ENCODE peak calls at places on chromosomes 2 and 18, in five cellular contexts. H, J, M, L and Y are unnamed samples.

GRCh38 chr2:213021971-213022899 is 129.2 kb downstream of the IKZF2 start:
- DNase-seq in H (no peak), J (no peak), M (no peak), L (no peak), Y (no peak)

GRCh38 chr18:10405014-10405493 is 49.4 kb upstream of the APCDD1 start:
- DNase-seq in H (no peak), J (no peak), M (no peak), L (no peak), Y (no peak)

GRCh38 chr2:240528406-240529040 is 29.3 kb downstream of the ANKMY1 start:
- DNase-seq in H (no peak), J (no peak), M (no peak), L (no peak), Y (no peak)

GRCh38 chr2:124668161-124668560 is 643.1 kb downstream of the CNTNAP5 start:
- DNase-seq in H (no peak), J (no peak), M (no peak), L (no peak), Y (no peak)

GRCh38 chr2:158967731-158968395 is 577 bp upstream of the TANC1 start:
- DNase-seq in H (no peak), J (no peak), M (no peak), L (peak), Y (no peak)

GRCh38 chr18:52288403-52289004 is 51.5 kb upstream of the DCC start:
- DNase-seq in H (no peak), J (no peak), M (no peak), L (peak), Y (no peak)

GRCh38 chr2:52335727-52336126 is 1303.8 kb upstream of the NRXN1 start:
- DNase-seq in H (no peak), J (no peak), M (no peak), L (no peak), Y (no peak)

GRCh38 chr2:46850742-46851141 is 64.9 kb downstream of the MCFD2 start:
- DNase-seq in H (no peak), J (no peak), M (no peak), L (no peak), Y (no peak)

GRCh38 chr18:5962362-5962761 is 67.0 kb upstream of the TMEM200C start:
- DNase-seq in H (no peak), J (no peak), M (no peak), L (no peak), Y (no peak)

GRCh38 chr2:133484106-133484505 is 84.2 kb downstream of the NCKAP5 start:
- DNase-seq in H (no peak), J (no peak), M (no peak), L (no peak), Y (no peak)

GRCh38 chr2:210195066-210195852 is 24.1 kb upstream of the KANSL1L start:
- DNase-seq in H (no peak), J (no peak), M (peak), L (peak), Y (peak)

GRCh38 chr2:224369028-224369632 is 32.8 kb downstream of the FAM124B start:
- DNase-seq in H (no peak), J (no peak), M (peak), L (peak), Y (peak)

GRCh38 chr2:28102455-28102874 is 211.9 kb downstream of the BABAM2 start:
- DNase-seq in H (no peak), J (no peak), M (no peak), L (no peak), Y (no peak)

GRCh38 chr2:225534697-225535096 is 135.2 kb downstream of the NYAP2 start:
- DNase-seq in H (no peak), J (no peak), M (no peak), L (no peak), Y (no peak)

GRCh38 chr2:234919711-234920110 is 32.1 kb upstream of the SH3BP4 start:
- DNase-seq in H (no peak), J (no peak), M (no peak), L (no peak), Y (no peak)

GRCh38 chr2:228545749-228546148 is 364.3 kb upstream of the SPHKAP start:
- DNase-seq in H (no peak), J (no peak), M (no peak), L (no peak), Y (no peak)

GRCh38 chr18:76687271-76688006 is 134.9 kb upstream of the ZNF236 start:
- DNase-seq in H (no peak), J (no peak), M (peak), L (peak), Y (no peak)

GRCh38 chr18:78145096-78145495 is 834.5 kb upstream of the SALL3 start:
- DNase-seq in H (no peak), J (no peak), M (no peak), L (no peak), Y (no peak)

GRCh38 chr18:11980148-11980554 is 1.2 kb upstream of the IMPA2 start:
- DNase-seq in H (no peak), J (no peak), M (no peak), L (no peak), Y (no peak)

GRCh38 chr18:7749510-7749981 is 182.4 kb downstream of the PTPRM start:
- DNase-seq in H (no peak), J (no peak), M (no peak), L (no peak), Y (no peak)

GRCh38 chr18:76494541-76495403 is at the start of gene ZNF516:
- DNase-seq in H (no peak), J (no peak), M (peak), L (peak), Y (peak)

GRCh38 chr2:133867131-133867530 is 298.9 kb upstream of the NCKAP5 start:
- DNase-seq in H (no peak), J (no peak), M (no peak), L (no peak), Y (no peak)

GRCh38 chr2:60251247-60251646 is 302.2 kb downstream of the BCL11A start:
- DNase-seq in H (no peak), J (no peak), M (no peak), L (no peak), Y (no peak)

GRCh38 chr2:230796280-230796862 is 68.4 kb upstream of the ITM2C start:
- DNase-seq in H (no peak), J (no peak), M (no peak), L (no peak), Y (no peak)

GRCh38 chr2:105802587-105802986 is 57.9 kb downstream of the NCK2 start:
- DNase-seq in H (no peak), J (peak), M (no peak), L (no peak), Y (no peak)

GRCh38 chr2:171882095-171882769 is 11.8 kb downstream of the SLC25A12 start:
- DNase-seq in H (no peak), J (no peak), M (no peak), L (no peak), Y (no peak)

GRCh38 chr2:20027715-20028434 is 15.4 kb upstream of the MATN3 start:
- DNase-seq in H (no peak), J (no peak), M (no peak), L (no peak), Y (no peak)

GRCh38 chr18:35376742-35377695 is at the start of gene ZNF396:
- DNase-seq in H (peak), J (peak), M (peak), L (peak), Y (peak)

GRCh38 chr2:48749820-48750739 is 5.4 kb downstream of the LHCGR start:
- DNase-seq in H (no peak), J (no peak), M (no peak), L (no peak), Y (no peak)

GRCh38 chr2:46963210-46963609 is 47.6 kb upstream of the MCFD2 start:
- DNase-seq in H (no peak), J (no peak), M (no peak), L (no peak), Y (no peak)

GRCh38 chr2:43370146-43370545 is 143.7 kb upstream of the ZFP36L2 start:
- DNase-seq in H (no peak), J (no peak), M (no peak), L (peak), Y (no peak)

GRCh38 chr18:23723121-23723520 is 33.9 kb downstream of the LAMA3 start:
- DNase-seq in H (no peak), J (no peak), M (no peak), L (no peak), Y (no peak)

GRCh38 chr18:45837283-45838070 is 12.0 kb downstream of the SIGLEC15 start:
- DNase-seq in H (no peak), J (no peak), M (peak), L (peak), Y (peak)

GRCh38 chr2:241810304-241811208 is 1.6 kb downstream of the NEU4 start:
- DNase-seq in H (no peak), J (no peak), M (no peak), L (no peak), Y (no peak)